ENCODE peak calls at places on chromosomes 16 and 17, in eight cellular contexts. One of them, this sample, is unnamed.

GRCh38 chr16:57264381-57264780 is 19.3 kb downstream of the ARL2BP start:
- DNase-seq in GM12865: no peak
- DNase-seq in omental fat pad: no peak
- DNase-seq in left lung: peak; percentile 17
- DNase-seq in progenitor cell of endocrine pancreas: no peak
- DNase-seq in uterus: no peak
- DNase-seq in RWPE1: no peak
- DNase-seq in Peyer's patch: peak; percentile 29
- DNase-seq in this sample: no peak

GRCh38 chr17:7549401-7550055 is 670 bp downstream of the TNFSF12 start:
- DNase-seq in GM12865: no peak
- DNase-seq in omental fat pad: no peak
- DNase-seq in left lung: peak; percentile 44
- DNase-seq in progenitor cell of endocrine pancreas: no peak
- DNase-seq in uterus: peak; percentile 27
- DNase-seq in RWPE1: no peak
- DNase-seq in Peyer's patch: peak; percentile 57
- DNase-seq in this sample: no peak

GRCh38 chr17:81138500-81138899 is 26.8 kb upstream of the PVALEF start:
- DNase-seq in GM12865: no peak
- DNase-seq in omental fat pad: no peak
- DNase-seq in left lung: no peak
- DNase-seq in progenitor cell of endocrine pancreas: no peak
- DNase-seq in uterus: no peak
- DNase-seq in RWPE1: no peak
- DNase-seq in Peyer's patch: no peak
- DNase-seq in this sample: no peak

GRCh38 chr17:80339118-80339517 is 75.8 kb upstream of the ENDOV start:
- DNase-seq in GM12865: no peak
- DNase-seq in omental fat pad: no peak
- DNase-seq in left lung: no peak
- DNase-seq in progenitor cell of endocrine pancreas: no peak
- DNase-seq in uterus: no peak
- DNase-seq in RWPE1: no peak
- DNase-seq in Peyer's patch: peak; percentile 77
- DNase-seq in this sample: no peak

GRCh38 chr17:60147553-60148241 is 2.1 kb upstream of the CA4 start:
- DNase-seq in GM12865: no peak
- DNase-seq in omental fat pad: no peak
- DNase-seq in left lung: no peak
- DNase-seq in progenitor cell of endocrine pancreas: no peak
- DNase-seq in uterus: no peak
- DNase-seq in RWPE1: no peak
- DNase-seq in Peyer's patch: peak; percentile 47
- DNase-seq in this sample: no peak

GRCh38 chr17:65455972-65456343 is 105.5 kb downstream of the AXIN2 start:
- DNase-seq in GM12865: peak; percentile 7
- DNase-seq in omental fat pad: no peak
- DNase-seq in left lung: no peak
- DNase-seq in progenitor cell of endocrine pancreas: no peak
- DNase-seq in uterus: no peak
- DNase-seq in RWPE1: no peak
- DNase-seq in Peyer's patch: no peak
- DNase-seq in this sample: no peak

GRCh38 chr17:17385502-17385901 is 82.3 kb downstream of the NT5M start:
- DNase-seq in GM12865: no peak
- DNase-seq in omental fat pad: no peak
- DNase-seq in left lung: no peak
- DNase-seq in progenitor cell of endocrine pancreas: no peak
- DNase-seq in uterus: no peak
- DNase-seq in RWPE1: no peak
- DNase-seq in Peyer's patch: no peak
- DNase-seq in this sample: no peak

GRCh38 chr16:75070055-75070841 is 46.3 kb downstream of the LDHD start:
- DNase-seq in GM12865: no peak
- DNase-seq in omental fat pad: no peak
- DNase-seq in left lung: no peak
- DNase-seq in progenitor cell of endocrine pancreas: no peak
- DNase-seq in uterus: peak; percentile 74
- DNase-seq in RWPE1: no peak
- DNase-seq in Peyer's patch: no peak
- DNase-seq in this sample: no peak

GRCh38 chr17:82863941-82864720 is 24.3 kb upstream of the ZNF750 start:
- DNase-seq in GM12865: peak; percentile 97
- DNase-seq in omental fat pad: no peak
- DNase-seq in left lung: peak; percentile 53
- DNase-seq in progenitor cell of endocrine pancreas: no peak
- DNase-seq in uterus: no peak
- DNase-seq in RWPE1: no peak
- DNase-seq in Peyer's patch: peak; percentile 47
- DNase-seq in this sample: peak; percentile 65

GRCh38 chr16:6864670-6865069 is 468.0 kb upstream of the RBFOX1 start:
- DNase-seq in GM12865: no peak
- DNase-seq in omental fat pad: no peak
- DNase-seq in left lung: no peak
- DNase-seq in progenitor cell of endocrine pancreas: no peak
- DNase-seq in uterus: no peak
- DNase-seq in RWPE1: no peak
- DNase-seq in Peyer's patch: no peak
- DNase-seq in this sample: no peak

GRCh38 chr16:85556456-85557082 is 56.6 kb upstream of the GSE1 start:
- DNase-seq in GM12865: peak; percentile 81
- DNase-seq in omental fat pad: no peak
- DNase-seq in left lung: peak; percentile 70
- DNase-seq in progenitor cell of endocrine pancreas: peak; percentile 35
- DNase-seq in uterus: peak; percentile 60
- DNase-seq in RWPE1: peak; percentile 71
- DNase-seq in Peyer's patch: peak; percentile 77
- DNase-seq in this sample: no peak

GRCh38 chr16:10180771-10181163 is 1.5 kb downstream of the GRIN2A start:
- DNase-seq in GM12865: peak; percentile 51
- DNase-seq in omental fat pad: no peak
- DNase-seq in left lung: no peak
- DNase-seq in progenitor cell of endocrine pancreas: peak; percentile 65
- DNase-seq in uterus: peak; percentile 33
- DNase-seq in RWPE1: no peak
- DNase-seq in Peyer's patch: peak; percentile 52
- DNase-seq in this sample: no peak

GRCh38 chr17:16997514-16998429 is 25.9 kb upstream of the TNFRSF13B start:
- DNase-seq in GM12865: peak; percentile 46
- DNase-seq in omental fat pad: no peak
- DNase-seq in left lung: no peak
- DNase-seq in progenitor cell of endocrine pancreas: no peak
- DNase-seq in uterus: no peak
- DNase-seq in RWPE1: no peak
- DNase-seq in Peyer's patch: no peak
- DNase-seq in this sample: no peak

GRCh38 chr16:89331371-89332109 is 114.0 kb downstream of the ZNF778 start:
- DNase-seq in GM12865: no peak
- DNase-seq in omental fat pad: no peak
- DNase-seq in left lung: no peak
- DNase-seq in progenitor cell of endocrine pancreas: no peak
- DNase-seq in uterus: no peak
- DNase-seq in RWPE1: no peak
- DNase-seq in Peyer's patch: peak; percentile 31
- DNase-seq in this sample: no peak

GRCh38 chr16:6382787-6383515 is 949.7 kb upstream of the RBFOX1 start:
- DNase-seq in GM12865: no peak
- DNase-seq in omental fat pad: no peak
- DNase-seq in left lung: no peak
- DNase-seq in progenitor cell of endocrine pancreas: no peak
- DNase-seq in uterus: no peak
- DNase-seq in RWPE1: no peak
- DNase-seq in Peyer's patch: no peak
- DNase-seq in this sample: no peak

GRCh38 chr17:42547698-42548069 is 5.0 kb upstream of the HSD17B1 start:
- DNase-seq in GM12865: no peak
- DNase-seq in omental fat pad: no peak
- DNase-seq in left lung: no peak
- DNase-seq in progenitor cell of endocrine pancreas: no peak
- DNase-seq in uterus: no peak
- DNase-seq in RWPE1: no peak
- DNase-seq in Peyer's patch: no peak
- DNase-seq in this sample: no peak

GRCh38 chr17:63454915-63455314 is 8.8 kb upstream of the CYB561 start:
- DNase-seq in GM12865: no peak
- DNase-seq in omental fat pad: no peak
- DNase-seq in left lung: no peak
- DNase-seq in progenitor cell of endocrine pancreas: no peak
- DNase-seq in uterus: no peak
- DNase-seq in RWPE1: no peak
- DNase-seq in Peyer's patch: no peak
- DNase-seq in this sample: no peak

GRCh38 chr17:50348522-50349240 is 2.8 kb downstream of the XYLT2 start:
- DNase-seq in GM12865: no peak
- DNase-seq in omental fat pad: no peak
- DNase-seq in left lung: peak; percentile 8
- DNase-seq in progenitor cell of endocrine pancreas: no peak
- DNase-seq in uterus: no peak
- DNase-seq in RWPE1: peak; percentile 44
- DNase-seq in Peyer's patch: no peak
- DNase-seq in this sample: no peak

GRCh38 chr17:43383372-43383771 is 15.4 kb upstream of the ARL4D start:
- DNase-seq in GM12865: no peak
- DNase-seq in omental fat pad: no peak
- DNase-seq in left lung: no peak
- DNase-seq in progenitor cell of endocrine pancreas: no peak
- DNase-seq in uterus: no peak
- DNase-seq in RWPE1: no peak
- DNase-seq in Peyer's patch: no peak
- DNase-seq in this sample: no peak

GRCh38 chr16:23298290-23298689 is 3.8 kb upstream of the SCNN1B start:
- DNase-seq in GM12865: no peak
- DNase-seq in omental fat pad: no peak
- DNase-seq in left lung: no peak
- DNase-seq in progenitor cell of endocrine pancreas: no peak
- DNase-seq in uterus: no peak
- DNase-seq in RWPE1: no peak
- DNase-seq in Peyer's patch: no peak
- DNase-seq in this sample: no peak

GRCh38 chr17:70919241-70919640 is 749.9 kb downstream of the KCNJ2 start:
- DNase-seq in GM12865: no peak
- DNase-seq in omental fat pad: no peak
- DNase-seq in left lung: no peak
- DNase-seq in progenitor cell of endocrine pancreas: no peak
- DNase-seq in uterus: no peak
- DNase-seq in RWPE1: no peak
- DNase-seq in Peyer's patch: no peak
- DNase-seq in this sample: no peak

GRCh38 chr17:30369995-30370394 is 8.7 kb upstream of the CPD start:
- DNase-seq in GM12865: no peak
- DNase-seq in omental fat pad: no peak
- DNase-seq in left lung: no peak
- DNase-seq in progenitor cell of endocrine pancreas: no peak
- DNase-seq in uterus: no peak
- DNase-seq in RWPE1: peak; percentile 43
- DNase-seq in Peyer's patch: no peak
- DNase-seq in this sample: no peak

GRCh38 chr17:34255381-34255732 is 272 bp downstream of the CCL2 start:
- DNase-seq in GM12865: no peak
- DNase-seq in omental fat pad: no peak
- DNase-seq in left lung: no peak
- DNase-seq in progenitor cell of endocrine pancreas: no peak
- DNase-seq in uterus: no peak
- DNase-seq in RWPE1: no peak
- DNase-seq in Peyer's patch: no peak
- DNase-seq in this sample: no peak

DNA sequence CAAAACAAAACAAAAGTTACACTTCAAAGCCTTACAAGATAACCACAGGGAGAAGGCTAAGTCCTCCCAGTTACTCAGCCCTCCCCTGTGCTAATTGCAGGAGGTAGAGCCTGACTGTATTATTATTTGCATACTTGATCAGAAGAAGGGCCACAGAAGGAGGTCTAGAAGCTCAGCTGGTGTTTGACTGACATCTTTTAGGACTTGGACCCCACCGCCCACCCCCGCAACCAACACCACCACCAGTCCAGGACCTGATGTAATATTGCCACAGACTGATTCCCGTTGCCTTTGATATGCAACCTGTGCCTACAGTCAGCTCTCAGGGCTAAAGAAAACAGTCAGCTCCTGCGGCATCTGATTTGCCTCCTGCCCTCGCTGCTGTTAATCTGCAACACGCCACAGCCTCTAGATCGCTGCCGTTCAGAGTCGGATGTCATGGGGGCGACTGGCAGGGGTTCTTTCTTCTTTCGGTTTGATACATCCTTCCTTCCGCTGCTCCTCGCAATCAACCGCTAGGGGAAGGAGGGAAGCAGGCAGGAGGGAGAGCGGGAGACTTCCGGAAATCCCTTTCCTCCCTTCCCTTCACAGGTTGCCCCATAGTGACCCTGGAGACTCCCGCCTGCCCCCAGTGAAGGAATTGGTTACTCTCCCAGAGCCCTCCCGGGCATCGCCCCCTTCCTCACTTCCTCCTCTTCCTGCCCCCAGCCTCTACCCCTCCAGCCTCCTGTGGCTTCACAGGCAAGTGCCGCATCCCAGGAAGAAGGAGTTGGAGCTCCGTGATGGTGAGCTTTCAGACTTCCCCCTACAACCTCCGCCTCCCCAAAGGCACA is 90.5 kb upstream of the SOX9 start:
- DNase-seq in GM12865: peak; percentile 83
- DNase-seq in omental fat pad: no peak
- DNase-seq in left lung: no peak
- DNase-seq in progenitor cell of endocrine pancreas: peak; percentile 11
- DNase-seq in uterus: peak; percentile 16
- DNase-seq in RWPE1: no peak
- DNase-seq in Peyer's patch: peak; percentile 49
- DNase-seq in this sample: peak; percentile 52
- TF ChIP-seq CTCF in GM12865: peak; percentile 36
- TF ChIP-seq CTCF in omental fat pad: no peak
- TF ChIP-seq CTCF in left lung: no peak
- TF ChIP-seq CTCF in progenitor cell of endocrine pancreas: peak; percentile 53
- TF ChIP-seq CTCF in uterus: no peak
- TF ChIP-seq CTCF in RWPE1: no peak
- TF ChIP-seq CTCF in Peyer's patch: no peak
- TF ChIP-seq CTCF in this sample: peak; percentile 60

GRCh38 chr16:48911700-48912099 is 301.7 kb upstream of the N4BP1 start:
- DNase-seq in GM12865: no peak
- DNase-seq in omental fat pad: no peak
- DNase-seq in left lung: no peak
- DNase-seq in progenitor cell of endocrine pancreas: no peak
- DNase-seq in uterus: no peak
- DNase-seq in RWPE1: no peak
- DNase-seq in Peyer's patch: no peak
- DNase-seq in this sample: no peak
- TF ChIP-seq CTCF in GM12865: peak; percentile 8
- TF ChIP-seq CTCF in omental fat pad: no peak
- TF ChIP-seq CTCF in left lung: no peak
- TF ChIP-seq CTCF in progenitor cell of endocrine pancreas: peak; percentile 34
- TF ChIP-seq CTCF in uterus: no peak
- TF ChIP-seq CTCF in RWPE1: no peak
- TF ChIP-seq CTCF in Peyer's patch: no peak
- TF ChIP-seq CTCF in this sample: peak; percentile 51

GRCh38 chr17:72334205-72334604 is 213.4 kb downstream of the SOX9 start:
- DNase-seq in GM12865: no peak
- DNase-seq in omental fat pad: no peak
- DNase-seq in left lung: no peak
- DNase-seq in progenitor cell of endocrine pancreas: no peak
- DNase-seq in uterus: no peak
- DNase-seq in RWPE1: no peak
- DNase-seq in Peyer's patch: no peak
- DNase-seq in this sample: no peak
- TF ChIP-seq CTCF in GM12865: no peak
- TF ChIP-seq CTCF in omental fat pad: no peak
- TF ChIP-seq CTCF in left lung: no peak
- TF ChIP-seq CTCF in progenitor cell of endocrine pancreas: no peak
- TF ChIP-seq CTCF in uterus: no peak
- TF ChIP-seq CTCF in RWPE1: no peak
- TF ChIP-seq CTCF in Peyer's patch: no peak
- TF ChIP-seq CTCF in this sample: peak; percentile 38

GRCh38 chr16:70770968-70771552 is 29.9 kb downstream of the VAC14 start:
- DNase-seq in GM12865: peak; percentile 55
- DNase-seq in omental fat pad: peak; percentile 65
- DNase-seq in left lung: no peak
- DNase-seq in progenitor cell of endocrine pancreas: peak; percentile 61
- DNase-seq in uterus: peak; percentile 79
- DNase-seq in RWPE1: peak; percentile 69
- DNase-seq in Peyer's patch: peak; percentile 77
- DNase-seq in this sample: no peak
- TF ChIP-seq CTCF in GM12865: peak; percentile 90
- TF ChIP-seq CTCF in omental fat pad: peak; percentile 63
- TF ChIP-seq CTCF in left lung: peak; percentile 89
- TF ChIP-seq CTCF in progenitor cell of endocrine pancreas: peak; percentile 90
- TF ChIP-seq CTCF in uterus: peak; percentile 94
- TF ChIP-seq CTCF in RWPE1: peak; percentile 96
- TF ChIP-seq CTCF in Peyer's patch: peak; percentile 71
- TF ChIP-seq CTCF in this sample: peak; percentile 92

This sample was measured in foreskin keratinocyte.